ENCODE peak calls at places on chromosomes 4 and X, in five cellular contexts. O is GM23338; U is CD8-positive, alpha-beta T cell; D is brain microvascular endothelial cell; S is Panc1. W is an unnamed sample.

GRCh38 chr4:111792592-111792991 is 352.7 kb upstream of the FAM241A start:
- DNase-seq in U (no peak), O (no peak), S (no peak), D (no peak), W (no peak)

GRCh38 chr4:148962539-148963290 is 520.5 kb upstream of the NR3C2 start:
- DNase-seq in U (no peak), S (no peak), O (no peak), D (peak), W (no peak)

GRCh38 chr4:99352602-99353580 is at the start of gene ADH1C:
- DNase-seq in D (peak), S (no peak), U (no peak), O (no peak), W (no peak)

GRCh38 chr4:139786494-139787354 is 121.1 kb downstream of the MGST2 start:
- DNase-seq in O (no peak), D (no peak), U (no peak), S (no peak), W (no peak)

GRCh38 chrX:114976321-114976720 is 41.1 kb downstream of the IL13RA2 start:
- DNase-seq in U (no peak), O (no peak), D (no peak), S (no peak), W (no peak)

GRCh38 chrX:63275127-63275526 is 76.0 kb downstream of the SPIN4 start:
- DNase-seq in O (peak), S (peak), U (no peak), D (peak), W (no peak)

GRCh38 chr4:121243476-121243875 is 79.4 kb upstream of the TNIP3 start:
- DNase-seq in S (no peak), D (no peak), U (no peak), O (no peak), W (no peak)

GRCh38 chrX:49165901-49166881 is 3.6 kb downstream of the MAGIX start:
- DNase-seq in S (peak), O (peak), U (no peak), D (peak), W (peak)

GRCh38 chr4:130851932-130852331 is 1756.0 kb downstream of the C4orf33 start:
- DNase-seq in O (no peak), S (no peak), U (no peak), D (no peak), W (no peak)

GRCh38 chr4:168865854-168866253 is 144.2 kb downstream of the CBR4 start:
- DNase-seq in U (no peak), O (no peak), D (no peak), S (no peak), W (no peak)

GRCh38 chrX:21885568-21885967 is 29.8 kb downstream of the YY2 start:
- DNase-seq in O (peak), S (no peak), D (peak), U (no peak), W (no peak)

GRCh38 chr4:138851626-138852443 is 163.7 kb upstream of the NOCT start:
- DNase-seq in D (no peak), U (no peak), S (no peak), O (peak), W (no peak)

GRCh38 chr4:113945906-113946305 is 33.5 kb downstream of the ARSJ start:
- DNase-seq in S (no peak), O (peak), U (no peak), D (no peak), W (no peak)

GRCh38 chr4:168028568-168028967 is 63.8 kb upstream of the ANXA10 start:
- DNase-seq in U (no peak), S (no peak), O (no peak), D (no peak), W (no peak)

GRCh38 chrX:72061091-72061490 is 70.6 kb downstream of the RTL5 start:
- DNase-seq in O (no peak), D (no peak), S (no peak), U (no peak), W (no peak)

GRCh38 chr4:25859429-25860148 is 3.2 kb downstream of the SEL1L3 start:
- DNase-seq in S (no peak), U (no peak), O (no peak), D (no peak), W (no peak)

GRCh38 chr4:136650541-136651277 is 881.6 kb downstream of the PCDH18 start:
- DNase-seq in O (no peak), S (no peak), D (peak), U (no peak), W (no peak)

GRCh38 chrX:132853040-132853439 is 105.4 kb downstream of the HS6ST2 start:
- DNase-seq in D (peak), O (no peak), U (no peak), S (no peak), W (no peak)

GRCh38 chr4:179447308-179447707 is 2005.1 kb upstream of the AGA start:
- DNase-seq in D (no peak), U (no peak), O (peak), S (no peak), W (no peak)

GRCh38 chr4:106032851-106033286 is 137.6 kb downstream of the NPNT start:
- DNase-seq in S (no peak), D (peak), O (no peak), U (no peak), W (no peak)

GRCh38 chrX:153941331-153942252 is 2.9 kb downstream of the RENBP start:
- DNase-seq in U (no peak), D (no peak), S (no peak), O (peak), W (no peak)

GRCh38 chrX:15206306-15206705 is 63.6 kb downstream of the ASB9 start:
- DNase-seq in U (no peak), D (no peak), S (no peak), O (no peak), W (no peak)

GRCh38 chr4:28788929-28789490 is 1928.4 kb downstream of the STIM2 start:
- DNase-seq in D (no peak), O (peak), S (no peak), U (no peak), W (no peak)

GRCh38 chr4:180946188-180946587 is 1297.0 kb upstream of the TENM3 start:
- DNase-seq in D (no peak), O (no peak), U (no peak), S (no peak), W (no peak)

GRCh38 chr4:180950377-180950776 is 1292.8 kb upstream of the TENM3 start:
- DNase-seq in O (no peak), S (no peak), U (no peak), D (no peak), W (no peak)

GRCh38 chr4:180951312-180951711 is 1291.9 kb upstream of the TENM3 start:
- DNase-seq in U (no peak), D (no peak), S (no peak), O (no peak), W (no peak)

GRCh38 chr4:180949825-180950224 is 1293.4 kb upstream of the TENM3 start:
- DNase-seq in O (no peak), D (no peak), S (no peak), U (no peak), W (no peak)

DNA sequence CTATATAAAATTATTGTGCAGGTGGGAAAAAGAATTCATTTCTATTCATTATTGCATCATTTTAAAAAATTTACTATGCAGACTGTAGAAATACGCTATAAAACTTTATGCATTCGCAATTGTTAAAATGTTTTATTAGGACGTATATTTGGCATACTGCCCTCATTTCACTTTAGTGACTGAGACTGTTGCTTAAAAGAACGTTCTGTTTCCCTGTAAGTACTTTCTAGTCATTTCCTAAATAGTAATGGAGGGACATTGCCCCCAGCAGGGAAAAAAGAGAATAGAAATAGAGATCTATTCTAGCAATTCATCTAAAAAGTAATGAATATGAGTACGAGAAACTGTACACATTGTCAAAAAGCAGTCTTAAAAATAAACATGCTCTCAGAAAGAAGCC is 1295.8 kb upstream of the TENM3 start:
- DNase-seq in U (no peak), S (no peak), D (no peak), O (no peak), W (no peak)
- TF ChIP-seq CTCF in U (no peak), S (no peak), D (no peak), O (no peak), W (no peak)

GRCh38 chr4:181807771-181808170 is 435.4 kb upstream of the TENM3 start:
- DNase-seq in O (no peak), S (no peak), D (peak), U (no peak), W (no peak)
- TF ChIP-seq CTCF in O (no peak), S (no peak), D (no peak), U (no peak), W (no peak)

DNA sequence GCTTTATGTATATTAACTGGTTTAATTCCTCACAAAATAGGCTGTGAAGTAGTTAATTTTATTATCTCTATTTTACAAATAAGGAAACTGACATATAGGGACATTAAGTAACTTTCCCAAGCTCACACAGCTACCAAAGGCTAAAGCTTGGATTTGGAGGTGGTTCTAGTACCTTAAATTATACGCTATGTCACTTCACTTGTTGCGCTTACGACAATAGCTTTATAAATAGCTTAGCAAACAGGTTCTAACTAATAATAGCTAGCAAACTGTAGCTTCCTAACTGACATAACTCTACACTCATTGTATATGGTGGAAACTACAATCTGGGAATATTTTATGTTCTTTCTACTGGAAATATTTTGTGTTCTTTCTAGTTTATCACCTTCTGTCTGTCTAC is 666.4 kb upstream of the CPEB2 start:
- DNase-seq in S (no peak), D (no peak), U (no peak), O (no peak), W (no peak)
- TF ChIP-seq CTCF in S (no peak), D (no peak), U (no peak), O (no peak), W (no peak)

GRCh38 chr4:55781809-55782208 is 37.8 kb upstream of the EXOC1L start:
- DNase-seq in D (no peak), S (no peak), U (no peak), O (no peak), W (no peak)
- TF ChIP-seq CTCF in D (no peak), S (no peak), U (no peak), O (no peak), W (no peak)

GRCh38 chr4:7871356-7871755 is 68.3 kb downstream of the AFAP1 start:
- DNase-seq in O (no peak), D (no peak), S (no peak), U (no peak), W (no peak)

GRCh38 chr4:7868430-7868775 is 71.3 kb downstream of the AFAP1 start:
- DNase-seq in S (no peak), D (no peak), O (no peak), U (no peak), W (no peak)

GRCh38 chr4:7867191-7867590 is 72.5 kb downstream of the AFAP1 start:
- DNase-seq in D (no peak), O (no peak), S (no peak), U (no peak), W (no peak)

GRCh38 chr4:7867701-7868429 is 71.8 kb downstream of the AFAP1 start:
- DNase-seq in O (no peak), U (no peak), S (no peak), D (peak), W (no peak)

DNA sequence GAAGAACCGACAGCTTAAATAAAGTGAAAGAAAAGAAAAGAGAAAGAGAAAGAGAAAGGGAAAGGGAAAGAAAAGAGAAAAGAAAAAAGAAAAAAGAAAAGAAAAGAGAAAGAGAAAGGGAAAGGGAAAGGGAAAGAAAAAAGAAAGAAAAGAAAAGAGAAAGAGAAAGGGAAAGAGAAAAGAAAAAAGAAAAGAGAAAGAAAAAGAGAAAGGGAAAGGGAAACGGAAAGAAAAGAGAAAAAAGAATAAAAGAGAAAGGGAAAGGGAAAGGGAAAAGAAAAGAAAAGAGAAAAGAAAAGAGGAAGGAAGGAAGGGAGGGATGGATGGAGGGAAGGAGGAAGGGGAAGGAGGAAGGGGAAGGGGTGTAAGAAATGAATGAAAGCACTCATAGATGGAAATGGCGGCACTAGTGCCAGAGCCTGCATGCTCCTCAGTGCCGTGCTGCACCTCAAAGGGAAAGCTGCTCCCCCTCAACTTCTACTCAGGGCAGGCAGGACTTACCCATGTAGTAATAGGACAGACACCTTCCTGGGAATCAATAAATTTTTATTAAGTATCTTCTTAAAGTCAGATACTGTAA is 70.7 kb downstream of the AFAP1 start:
- DNase-seq in U (no peak), S (no peak), O (no peak), D (no peak), W (no peak)
- TF ChIP-seq CTCF in U (peak), S (no peak), O (no peak), D (no peak), W (no peak)

GRCh38 chr4:94076498-94076897 is 131.2 kb upstream of the SMARCAD1 start:
- DNase-seq in D (no peak), S (no peak), U (no peak), O (peak), W (no peak)
- TF ChIP-seq CTCF in D (no peak), S (no peak), U (no peak), O (peak), W (no peak)

GRCh38 chr4:108013955-108014354 is 24.3 kb downstream of the HADH start:
- DNase-seq in S (no peak), U (no peak), O (no peak), D (no peak), W (no peak)

GRCh38 chr4:108013332-108013731 is 23.6 kb downstream of the HADH start:
- DNase-seq in U (no peak), O (no peak), D (no peak), S (no peak), W (no peak)

GRCh38 chr4:108024078-108024990 is 34.6 kb downstream of the HADH start:
- DNase-seq in U (no peak), O (no peak), S (no peak), D (no peak), W (no peak)

GRCh38 chr4:108018038-108018883 is 28.6 kb downstream of the HADH start:
- DNase-seq in S (peak), D (peak), U (peak), O (peak), W (peak)

GRCh38 chr4:108018884-108019187 is 29.1 kb downstream of the HADH start:
- DNase-seq in U (no peak), O (no peak), D (no peak), S (no peak), W (no peak)
- TF ChIP-seq CTCF in U (no peak), O (no peak), D (no peak), S (peak), W (no peak)

DNA sequence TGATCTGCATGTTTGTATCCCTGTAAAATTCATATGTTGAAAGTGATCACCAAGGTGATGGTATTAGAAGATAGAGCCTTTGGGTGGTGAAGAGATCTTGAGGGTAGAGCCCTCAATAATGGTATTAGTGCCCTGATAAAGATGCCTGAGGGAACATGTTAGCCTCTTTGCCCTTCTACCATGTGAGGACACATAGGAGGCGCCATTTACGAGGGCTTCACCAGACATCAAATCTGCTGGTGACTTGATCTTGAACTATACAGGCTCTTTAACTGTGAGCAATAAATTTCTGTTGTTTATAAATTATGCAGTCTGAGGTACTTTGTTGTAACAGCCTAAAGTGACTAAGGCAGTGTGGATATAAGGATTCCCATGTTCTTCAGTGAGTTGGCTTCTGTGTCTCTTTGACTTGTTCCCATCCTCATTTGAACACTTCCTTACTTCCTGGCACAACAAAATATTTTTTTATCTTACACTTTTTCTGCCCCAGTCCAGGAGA is 11.8 kb downstream of the MOB1B start:
- DNase-seq in U (no peak), D (no peak), S (no peak), O (peak), W (no peak)
- TF ChIP-seq CTCF in U (no peak), D (no peak), S (no peak), O (peak), W (no peak)

GRCh38 chr4:175560628-175561027 is 251.4 kb downstream of the GPM6A start:
- DNase-seq in S (peak), D (peak), O (peak), U (no peak), W (no peak)
- TF ChIP-seq CTCF in S (peak), D (peak), O (peak), U (no peak), W (no peak)

DNA sequence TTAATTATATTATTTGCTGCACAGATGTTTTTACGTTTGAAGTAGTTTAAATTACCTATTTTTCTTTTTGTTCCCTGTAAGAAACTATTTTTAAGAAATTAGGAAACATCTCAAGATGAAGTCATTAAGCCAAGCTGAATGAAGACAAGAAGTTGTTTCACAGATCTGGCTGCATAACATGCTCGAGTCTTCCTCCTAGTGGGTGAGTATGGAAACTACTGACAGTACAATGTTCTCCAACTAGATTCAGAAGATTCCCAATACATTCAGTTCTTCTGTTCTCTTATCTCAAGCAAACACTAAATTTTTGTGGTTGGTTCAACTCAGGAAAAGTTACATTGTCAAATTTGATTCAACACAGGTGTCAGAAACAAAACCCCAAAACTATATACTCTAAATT is 256.8 kb upstream of the VCX start:
- DNase-seq in O (peak), S (peak), D (peak), U (no peak), W (no peak)
- TF ChIP-seq CTCF in O (peak), S (peak), D (peak), U (no peak), W (peak)

W was measured in left ventricle myocardium inferior.